ENCODE peak calls at places on chromosomes 4 and X, in five cellular contexts. G, O, N, D and C are unnamed samples.

GRCh38 chr4:6680372-6681034 is 13.2 kb upstream of the S100P start:
- DNase-seq in N (no peak), O (no peak), D (no peak), G (no peak), C (no peak)

GRCh38 chrX:107825698-107826285 is at the start of gene MID2:
- DNase-seq in G (peak; percentile 24), N (peak; percentile 16), O (peak; percentile 57), D (peak; percentile 78), C (peak; percentile 74)

GRCh38 chrX:56792270-56793111 is 63.4 kb downstream of the NBDY start:
- DNase-seq in D (no peak), O (no peak), G (no peak), N (no peak), C (no peak)

GRCh38 chrX:147570483-147570882 is 341.2 kb upstream of the FMR1 start:
- DNase-seq in O (no peak), G (no peak), D (peak; percentile 0), N (no peak), C (no peak)

GRCh38 chr4:60657802-60658201 is 542.3 kb upstream of the ADGRL3 start:
- DNase-seq in O (no peak), D (no peak), G (no peak), N (no peak), C (no peak)

GRCh38 chr4:26269038-26269437 is 51.8 kb upstream of the RBPJ start:
- DNase-seq in G (no peak), O (no peak), D (no peak), N (no peak), C (no peak)

GRCh38 chrX:22148565-22148964 is 116.4 kb downstream of the PHEX start:
- DNase-seq in N (no peak), D (no peak), O (no peak), G (no peak), C (no peak)

GRCh38 chrX:19863237-19864223 is 23.9 kb downstream of the SH3KBP1 start:
- DNase-seq in G (no peak), O (peak; percentile 19), D (peak; percentile 54), N (peak; percentile 94), C (no peak)

GRCh38 chr4:2341261-2341841 is 77.1 kb downstream of the ZFYVE28 start:
- DNase-seq in O (no peak), D (no peak), N (no peak), G (no peak), C (no peak)

GRCh38 chr4:12846368-12846767 is 637.8 kb downstream of the RAB28 start:
- DNase-seq in N (no peak), G (no peak), D (no peak), O (no peak), C (no peak)

GRCh38 chrX:153032397-153033118 is 23.7 kb upstream of the PNMA3 start:
- DNase-seq in G (peak; percentile 74), N (peak; percentile 76), O (no peak), D (peak; percentile 14), C (peak; percentile 62)

GRCh38 chr4:182449186-182449880 is 206.1 kb downstream of the TENM3 start:
- DNase-seq in O (peak; percentile 7), G (no peak), N (no peak), D (no peak), C (peak; percentile 35)

GRCh38 chr4:6768539-6768905 is 14.0 kb upstream of the KIAA0232 start:
- DNase-seq in G (no peak), O (peak; percentile 43), N (no peak), D (peak; percentile 57), C (peak; percentile 52)

GRCh38 chrX:1488141-1488540 is 35.4 kb upstream of the ASMTL start:
- DNase-seq in D (no peak), O (no peak), N (no peak), G (no peak), C (no peak)

GRCh38 chr4:159016527-159017137 is 86.2 kb upstream of the RAPGEF2 start:
- DNase-seq in G (no peak), N (peak; percentile 69), D (no peak), O (no peak), C (peak; percentile 72)

GRCh38 chr4:88008624-88009235 is 1.3 kb downstream of the PKD2 start:
- DNase-seq in O (no peak), D (no peak), G (no peak), N (peak; percentile 36), C (peak; percentile 34)

GRCh38 chr4:87896020-87896621 is 63.4 kb downstream of the MEPE start:
- DNase-seq in N (no peak), D (peak; percentile 95), O (peak; percentile 97), G (no peak), C (peak; percentile 96)

GRCh38 chrX:74291577-74291963 is 12.4 kb upstream of the ZCCHC13 start:
- DNase-seq in D (no peak), O (no peak), G (no peak), N (peak; percentile 3), C (no peak)

GRCh38 chr4:155077860-155078259 is 130.6 kb upstream of the NPY2R start:
- DNase-seq in O (no peak), G (no peak), N (no peak), D (no peak), C (peak; percentile 7)

GRCh38 chr4:118282692-118283091 is 70.1 kb downstream of the PRSS12 start:
- DNase-seq in O (peak; percentile 92), G (no peak), D (peak; percentile 90), N (peak; percentile 18), C (peak; percentile 24)

GRCh38 chr4:89365375-89366170 is 58.0 kb upstream of the GPRIN3 start:
- DNase-seq in O (peak; percentile 73), D (peak; percentile 71), N (no peak), G (no peak), C (peak; percentile 65)

GRCh38 chr4:66000500-66001117 is 330.3 kb upstream of the EPHA5 start:
- DNase-seq in N (no peak), G (no peak), D (no peak), O (no peak), C (no peak)